ENCODE peak calls at places on chromosomes 5 and 9, in four cellular contexts. G is A549, B is ovary, Q is adrenal gland. H is an unnamed sample.

GRCh38 chr5:141914154-141914743 is 9.4 kb upstream of the DELE1 start:
- DNase-seq in G (no peak), B (peak), Q (peak), H (peak)

GRCh38 chr5:23525751-23526150 is 18.3 kb downstream of the PRDM9 start:
- DNase-seq in G (no peak), B (no peak), Q (no peak), H (no peak)

GRCh38 chr5:149735066-149735465 is 5.0 kb downstream of the PPARGC1B start:
- DNase-seq in G (no peak), B (no peak), Q (no peak), H (peak)

GRCh38 chr9:126698251-126698650 is 84.5 kb downstream of the LMX1B start:
- DNase-seq in G (no peak), B (no peak), Q (no peak), H (no peak)

GRCh38 chr5:155150012-155150411 is 136.5 kb downstream of the KIF4B start:
- DNase-seq in G (no peak), B (no peak), Q (no peak), H (no peak)

GRCh38 chr5:126002222-126002897 is 420.8 kb upstream of the GRAMD2B start:
- DNase-seq in G (no peak), B (peak), Q (peak), H (peak)

GRCh38 chr5:171615201-171616001 is 170.2 kb upstream of the SMIM23 start:
- DNase-seq in G (no peak), B (no peak), Q (no peak), H (peak)

GRCh38 chr5:53246042-53246836 is 136.7 kb upstream of the MOCS2 start:
- DNase-seq in G (no peak), B (no peak), Q (no peak), H (no peak)

GRCh38 chr5:21919417-21920022 is 933.6 kb downstream of the CDH12 start:
- DNase-seq in G (peak), B (no peak), Q (peak), H (no peak)

GRCh38 chr5:142095651-142096330 is 12.8 kb upstream of the NDFIP1 start:
- DNase-seq in G (no peak), B (no peak), Q (no peak), H (peak)

GRCh38 chr9:37921546-37922300 is 17.8 kb upstream of the SLC25A51 start:
- DNase-seq in G (no peak), B (peak), Q (no peak), H (no peak)

GRCh38 chr9:129445794-129446306 is 175.1 kb downstream of the C9orf50 start:
- DNase-seq in G (no peak), B (no peak), Q (no peak), H (no peak)

GRCh38 chr5:115854139-115854538 is 12.4 kb downstream of the AP3S1 start:
- DNase-seq in G (no peak), B (no peak), Q (no peak), H (no peak)

GRCh38 chr5:103938151-103938671 is 375.6 kb upstream of the NUDT12 start:
- DNase-seq in G (no peak), B (no peak), Q (no peak), H (no peak)

GRCh38 chr5:138352071-138352721 is at the start of gene KDM3B:
- DNase-seq in G (peak), B (peak), Q (peak), H (peak)

GRCh38 chr5:138354387-138354786 is 1.9 kb downstream of the KDM3B start:
- DNase-seq in G (no peak), B (no peak), Q (no peak), H (no peak)

GRCh38 chr5:138351517-138351916 is 968 bp upstream of the KDM3B start:
- DNase-seq in G (no peak), B (no peak), Q (no peak), H (no peak)

GRCh38 chr5:138353550-138353893 is 1.0 kb downstream of the KDM3B start:
- DNase-seq in G (no peak), B (no peak), Q (no peak), H (no peak)

DNA sequence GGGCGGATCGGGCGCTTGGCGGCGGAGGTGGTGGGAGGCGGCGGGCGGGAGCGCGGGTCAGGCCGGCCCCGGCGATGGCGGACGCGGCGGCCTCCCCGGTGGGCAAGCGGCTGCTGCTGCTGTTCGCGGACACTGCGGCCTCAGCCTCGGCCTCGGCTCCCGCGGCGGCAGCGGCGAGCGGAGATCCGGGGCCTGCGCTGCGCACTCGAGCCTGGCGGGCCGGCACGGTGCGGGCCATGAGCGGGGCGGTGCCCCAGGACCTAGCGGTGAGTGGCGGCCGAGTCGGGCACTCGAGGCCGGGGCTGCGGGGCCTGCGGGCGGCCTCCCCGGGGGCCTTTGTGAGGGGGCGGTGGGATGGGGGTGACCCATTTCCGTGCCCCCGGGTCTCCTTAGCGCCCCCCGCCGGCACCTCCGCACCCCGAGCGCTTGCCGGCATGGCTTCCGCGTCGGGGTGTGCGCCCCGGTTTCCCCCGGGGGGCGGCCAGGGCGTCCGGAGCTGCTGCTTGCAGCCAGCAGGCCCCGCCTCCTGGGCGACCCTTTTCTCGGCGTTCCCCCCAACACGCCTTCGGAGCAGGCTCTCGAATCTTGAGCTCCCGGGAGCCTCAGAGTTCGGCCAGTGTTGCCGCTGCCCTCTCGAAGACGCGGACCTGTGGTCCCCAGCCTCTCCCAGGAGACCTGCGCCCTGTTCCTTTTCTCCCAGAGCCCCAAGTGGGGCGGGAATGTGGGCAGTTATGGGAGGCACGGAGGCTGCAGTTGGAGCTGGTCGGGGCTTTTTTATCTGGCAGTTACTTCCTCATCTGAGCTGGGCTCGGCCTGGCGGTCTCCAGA is 451 bp downstream of the KDM3B start:
- DNase-seq in G (peak), B (peak), Q (peak), H (peak)
- TF ChIP-seq POLR2A in G (peak), B (no peak), Q (no peak), H (no peak)

GRCh38 chr9:124495105-124496074 is 11.8 kb downstream of the NR5A1 start:
- DNase-seq in G (no peak), B (no peak), Q (no peak), H (no peak)
- H3K4me3 ChIP-seq in G (no peak), B (no peak), Q (no peak), H (no peak)

DNA sequence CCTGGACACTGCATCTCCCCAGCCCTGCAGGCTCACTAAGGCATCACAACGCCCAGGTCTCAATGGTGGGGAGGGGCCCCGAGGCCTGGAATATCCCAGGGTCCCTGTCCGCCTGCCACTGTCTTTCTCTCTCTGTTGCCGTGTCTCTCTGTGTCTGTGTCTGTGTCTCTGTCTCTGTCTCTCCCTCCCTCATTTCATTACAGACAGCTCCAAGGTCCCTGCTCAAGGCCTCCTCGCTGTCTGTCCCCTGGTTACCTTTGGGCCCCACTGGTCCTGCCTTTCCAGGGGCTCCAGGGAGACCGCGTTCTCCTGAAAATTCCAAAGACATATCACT is 3.2 kb downstream of the FCN1 start:
- DNase-seq in G (no peak), B (peak), Q (peak), H (no peak)
- TF ChIP-seq POLR2A in G (no peak), B (no peak), Q (no peak), H (no peak)

DNA sequence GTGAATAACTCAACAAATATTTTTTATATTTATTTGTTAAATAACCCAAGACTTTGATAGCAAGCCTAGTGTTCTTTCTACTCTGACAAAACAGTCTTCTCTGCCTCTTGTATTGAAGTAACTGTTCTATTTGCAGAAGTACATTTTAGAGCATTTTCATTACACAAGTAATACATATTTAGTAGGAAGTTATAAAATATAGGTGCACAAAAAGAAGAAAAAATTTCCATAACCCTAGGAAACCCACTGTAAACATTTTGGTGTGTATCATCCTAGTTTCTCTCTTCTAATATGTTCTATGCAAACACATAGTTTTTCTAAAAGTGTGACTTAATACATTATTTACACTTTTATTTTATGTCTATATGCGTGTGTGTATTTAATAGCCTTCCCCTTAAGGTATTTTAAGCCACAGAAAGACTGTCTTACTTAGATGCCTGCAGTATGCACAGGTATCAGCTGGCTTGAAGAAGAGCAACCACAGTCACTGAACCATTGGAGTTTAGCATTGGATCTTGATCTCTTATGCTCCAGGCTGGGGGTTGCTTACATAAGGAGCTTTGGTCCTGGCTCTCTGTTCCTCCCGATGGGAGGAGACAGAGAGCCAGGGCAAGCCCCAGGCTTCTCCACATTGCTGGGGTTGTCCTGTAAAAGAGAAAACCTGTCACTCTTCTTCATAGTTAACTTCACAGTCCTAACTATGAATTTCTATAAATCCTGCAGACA is 3.8 kb downstream of the SELENOP start:
- DNase-seq in G (no peak), B (no peak), Q (no peak), H (no peak)
- H3K4me3 ChIP-seq in G (no peak), B (peak), Q (no peak), H (no peak)

DNA sequence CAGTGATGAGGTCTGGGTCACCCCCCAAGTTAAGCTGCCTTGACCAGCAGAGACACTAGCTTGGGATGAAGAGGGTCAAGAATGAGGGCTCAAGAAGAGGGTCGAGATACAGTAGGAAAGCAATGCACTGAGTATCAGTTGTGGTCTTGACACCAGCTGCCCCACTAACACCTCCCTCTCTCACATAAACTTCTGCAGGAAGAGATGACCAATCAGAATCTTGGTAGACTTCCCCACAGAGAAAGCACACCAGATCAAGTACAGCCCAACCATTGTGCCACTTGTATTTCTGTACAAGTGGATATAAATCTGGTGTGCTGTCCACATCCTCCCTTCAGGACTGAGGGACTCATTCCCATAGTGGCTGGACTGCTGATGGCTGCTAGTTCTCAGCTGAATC is 101.2 kb upstream of the ELL2 start:
- DNase-seq in G (no peak), B (no peak), Q (no peak), H (no peak)
- TF ChIP-seq POLR2A in G (no peak), B (no peak), Q (no peak), H (no peak)

DNA sequence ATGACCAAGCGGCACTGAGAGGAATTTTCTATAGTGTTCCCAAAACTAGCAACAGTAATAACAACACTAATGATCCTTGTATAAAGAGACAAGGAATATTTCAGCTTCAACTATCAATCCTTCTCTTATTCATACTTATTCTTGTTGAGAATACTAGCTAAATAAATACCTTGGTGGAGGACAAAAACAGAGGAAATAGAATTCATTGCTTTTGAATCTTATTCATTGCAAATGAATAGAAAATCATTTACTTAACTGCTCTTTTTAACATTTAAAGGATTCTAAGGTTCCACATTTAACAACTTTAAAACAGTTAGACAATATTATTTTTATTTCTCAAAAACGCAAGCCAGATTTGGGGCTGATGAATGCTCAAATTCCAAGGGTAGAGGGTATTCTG is 22.4 kb downstream of the SKIC3 start:
- DNase-seq in G (no peak), B (no peak), Q (no peak), H (no peak)
- H3K4me3 ChIP-seq in G (no peak), B (no peak), Q (no peak), H (no peak)